ENCODE peak calls at places on chromosomes 3 and 15, in six cellular contexts. Y is body of pancreas, G is AG09309, S is lower lobe of right lung, O is kidney tubule cell, K is foreskin fibroblast. E is an unnamed sample.

GRCh38 chr3:167372138-167372537 is 8.0 kb downstream of the ZBBX start:
- DNase-seq in K (no peak), O (no peak), G (no peak), Y (no peak), S (no peak), E (no peak)

GRCh38 chr15:91258436-91258779 is 158.4 kb downstream of the SV2B start:
- DNase-seq in O (peak), Y (no peak), S (no peak), K (no peak), G (no peak), E (no peak)

GRCh38 chr15:33115191-33115861 is 79.2 kb downstream of the FMN1 start:
- DNase-seq in G (no peak), K (no peak), Y (no peak), S (no peak), O (no peak), E (no peak)

GRCh38 chr3:117526485-117527079 is 817.0 kb downstream of the TUSC7 start:
- DNase-seq in K (peak), Y (peak), O (no peak), G (no peak), S (no peak), E (peak)

GRCh38 chr15:58409861-58410260 is 21.9 kb upstream of the LIPC start:
- DNase-seq in O (no peak), K (no peak), Y (no peak), S (no peak), G (no peak), E (no peak)

GRCh38 chr3:59920801-59921200 is 871.0 kb upstream of the CFAP20DC start:
- DNase-seq in Y (no peak), K (no peak), S (no peak), O (no peak), G (no peak), E (no peak)

GRCh38 chr15:91127236-91127914 is 27.3 kb downstream of the SV2B start:
- DNase-seq in S (no peak), K (no peak), O (no peak), G (no peak), Y (no peak), E (no peak)

GRCh38 chr3:8992854-8993253 is 29.6 kb upstream of the RAD18 start:
- DNase-seq in S (no peak), O (no peak), Y (no peak), K (no peak), G (no peak), E (no peak)

GRCh38 chr3:169945313-169945712 is 21.3 kb upstream of the SEC62 start:
- DNase-seq in G (no peak), S (peak), K (no peak), Y (no peak), O (peak), E (no peak)

GRCh38 chr15:77535845-77536244 is 96.9 kb downstream of the LINGO1 start:
- DNase-seq in G (no peak), K (peak), S (no peak), Y (no peak), O (no peak), E (peak)

E was measured in EH.